ENCODE peak calls at places on chromosomes 13 and 19, in six cellular contexts. One of them, this sample, is unnamed. For H3K27me3, the result is how much of the 10 kb centered on the place peaks cover.

GRCh38 chr13:51346397-51346796 is 6.9 kb downstream of the SERPINE3 start:
- DNase-seq in heart right ventricle: no peak
- DNase-seq in K562: no peak
- DNase-seq in brain microvascular endothelial cell: no peak
- DNase-seq in left ventricle myocardium inferior: no peak
- DNase-seq in ascending aorta: no peak
- DNase-seq in this sample: no peak

GRCh38 chr19:23116802-23117571 is at the start of gene ZNF730:
- DNase-seq in heart right ventricle: peak
- DNase-seq in K562: peak
- DNase-seq in brain microvascular endothelial cell: peak
- DNase-seq in left ventricle myocardium inferior: peak
- DNase-seq in ascending aorta: no peak
- DNase-seq in this sample: peak

GRCh38 chr13:20400774-20401173 is 124.9 kb downstream of the CRYL1 start:
- DNase-seq in heart right ventricle: no peak
- DNase-seq in K562: no peak
- DNase-seq in brain microvascular endothelial cell: no peak
- DNase-seq in left ventricle myocardium inferior: no peak
- DNase-seq in ascending aorta: no peak
- DNase-seq in this sample: peak

GRCh38 chr13:44927953-44928352 is 61.3 kb downstream of the NUFIP1 start:
- DNase-seq in heart right ventricle: no peak
- DNase-seq in K562: no peak
- DNase-seq in brain microvascular endothelial cell: no peak
- DNase-seq in left ventricle myocardium inferior: no peak
- DNase-seq in ascending aorta: no peak
- DNase-seq in this sample: no peak

GRCh38 chr19:52664461-52664860 is 26.3 kb upstream of the ZNF83 start:
- DNase-seq in heart right ventricle: no peak
- DNase-seq in K562: peak
- DNase-seq in brain microvascular endothelial cell: no peak
- DNase-seq in left ventricle myocardium inferior: no peak
- DNase-seq in ascending aorta: no peak
- DNase-seq in this sample: no peak

GRCh38 chr13:42812311-42812710 is 30.9 kb downstream of the FAM216B start:
- DNase-seq in heart right ventricle: no peak
- DNase-seq in K562: no peak
- DNase-seq in brain microvascular endothelial cell: peak
- DNase-seq in left ventricle myocardium inferior: no peak
- DNase-seq in ascending aorta: no peak
- DNase-seq in this sample: no peak

GRCh38 chr19:4754248-4754647 is 30.6 kb upstream of the DPP9 start:
- DNase-seq in heart right ventricle: no peak
- DNase-seq in K562: no peak
- DNase-seq in brain microvascular endothelial cell: no peak
- DNase-seq in left ventricle myocardium inferior: no peak
- DNase-seq in ascending aorta: no peak
- DNase-seq in this sample: peak

GRCh38 chr13:39870197-39870746 is 214.8 kb downstream of the COG6 start:
- DNase-seq in heart right ventricle: no peak
- DNase-seq in K562: no peak
- DNase-seq in brain microvascular endothelial cell: no peak
- DNase-seq in left ventricle myocardium inferior: no peak
- DNase-seq in ascending aorta: no peak
- DNase-seq in this sample: no peak

GRCh38 chr19:4130635-4131438 is 6.9 kb upstream of the MAP2K2 start:
- DNase-seq in heart right ventricle: no peak
- DNase-seq in K562: peak
- DNase-seq in brain microvascular endothelial cell: peak
- DNase-seq in left ventricle myocardium inferior: no peak
- DNase-seq in ascending aorta: no peak
- DNase-seq in this sample: peak

GRCh38 chr19:2385053-2385721 is 25.1 kb downstream of the TMPRSS9 start:
- DNase-seq in heart right ventricle: no peak
- DNase-seq in K562: peak
- DNase-seq in brain microvascular endothelial cell: peak
- DNase-seq in left ventricle myocardium inferior: no peak
- DNase-seq in ascending aorta: no peak
- DNase-seq in this sample: peak

GRCh38 chr19:35240322-35240721 is 8.5 kb upstream of the LSR start:
- DNase-seq in heart right ventricle: no peak
- DNase-seq in K562: no peak
- DNase-seq in brain microvascular endothelial cell: no peak
- DNase-seq in left ventricle myocardium inferior: no peak
- DNase-seq in ascending aorta: no peak
- DNase-seq in this sample: no peak

GRCh38 chr19:48064509-48064908 is 20.6 kb upstream of the CABP5 start:
- DNase-seq in heart right ventricle: no peak
- DNase-seq in K562: no peak
- DNase-seq in brain microvascular endothelial cell: peak
- DNase-seq in left ventricle myocardium inferior: no peak
- DNase-seq in ascending aorta: no peak
- DNase-seq in this sample: no peak

GRCh38 chr19:28523619-28524018 is 689.3 kb downstream of the UQCRFS1 start:
- DNase-seq in heart right ventricle: no peak
- DNase-seq in K562: no peak
- DNase-seq in brain microvascular endothelial cell: no peak
- DNase-seq in left ventricle myocardium inferior: no peak
- DNase-seq in ascending aorta: no peak
- DNase-seq in this sample: no peak

GRCh38 chr19:3604987-3605343 is 1.7 kb downstream of the TBXA2R start:
- DNase-seq in heart right ventricle: no peak
- DNase-seq in K562: no peak
- DNase-seq in brain microvascular endothelial cell: no peak
- DNase-seq in left ventricle myocardium inferior: no peak
- DNase-seq in ascending aorta: no peak
- DNase-seq in this sample: no peak

GRCh38 chr13:33644607-33645543 is 173.1 kb upstream of the RFC3 start:
- DNase-seq in heart right ventricle: no peak
- DNase-seq in K562: no peak
- DNase-seq in brain microvascular endothelial cell: no peak
- DNase-seq in left ventricle myocardium inferior: no peak
- DNase-seq in ascending aorta: no peak
- DNase-seq in this sample: peak

GRCh38 chr13:83880275-83881027 is 1.8 kb downstream of the SLITRK1 start:
- DNase-seq in heart right ventricle: no peak
- DNase-seq in K562: no peak
- DNase-seq in brain microvascular endothelial cell: no peak
- DNase-seq in left ventricle myocardium inferior: no peak
- DNase-seq in ascending aorta: no peak
- DNase-seq in this sample: no peak
- H3K27me3 ChIP-seq in heart right ventricle: half or more
- H3K27me3 ChIP-seq in K562: under half
- H3K27me3 ChIP-seq in brain microvascular endothelial cell: under half
- H3K27me3 ChIP-seq in left ventricle myocardium inferior: half or more
- H3K27me3 ChIP-seq in ascending aorta: under half
- H3K27me3 ChIP-seq in this sample: under half

GRCh38 chr13:113497217-113497616 is 6.7 kb upstream of the DCUN1D2 start:
- DNase-seq in heart right ventricle: no peak
- DNase-seq in K562: no peak
- DNase-seq in brain microvascular endothelial cell: no peak
- DNase-seq in left ventricle myocardium inferior: no peak
- DNase-seq in ascending aorta: no peak
- DNase-seq in this sample: no peak

GRCh38 chr13:113493315-113493951 is 2.9 kb upstream of the DCUN1D2 start:
- DNase-seq in heart right ventricle: no peak
- DNase-seq in K562: peak
- DNase-seq in brain microvascular endothelial cell: peak
- DNase-seq in left ventricle myocardium inferior: no peak
- DNase-seq in ascending aorta: no peak
- DNase-seq in this sample: peak

GRCh38 chr13:113491418-113491883 is 940 bp upstream of the DCUN1D2 start:
- DNase-seq in heart right ventricle: peak
- DNase-seq in K562: peak
- DNase-seq in brain microvascular endothelial cell: no peak
- DNase-seq in left ventricle myocardium inferior: peak
- DNase-seq in ascending aorta: no peak
- DNase-seq in this sample: no peak

GRCh38 chr13:113491982-113492381 is 1.5 kb upstream of the DCUN1D2 start:
- DNase-seq in heart right ventricle: no peak
- DNase-seq in K562: peak
- DNase-seq in brain microvascular endothelial cell: no peak
- DNase-seq in left ventricle myocardium inferior: no peak
- DNase-seq in ascending aorta: no peak
- DNase-seq in this sample: no peak

DNA sequence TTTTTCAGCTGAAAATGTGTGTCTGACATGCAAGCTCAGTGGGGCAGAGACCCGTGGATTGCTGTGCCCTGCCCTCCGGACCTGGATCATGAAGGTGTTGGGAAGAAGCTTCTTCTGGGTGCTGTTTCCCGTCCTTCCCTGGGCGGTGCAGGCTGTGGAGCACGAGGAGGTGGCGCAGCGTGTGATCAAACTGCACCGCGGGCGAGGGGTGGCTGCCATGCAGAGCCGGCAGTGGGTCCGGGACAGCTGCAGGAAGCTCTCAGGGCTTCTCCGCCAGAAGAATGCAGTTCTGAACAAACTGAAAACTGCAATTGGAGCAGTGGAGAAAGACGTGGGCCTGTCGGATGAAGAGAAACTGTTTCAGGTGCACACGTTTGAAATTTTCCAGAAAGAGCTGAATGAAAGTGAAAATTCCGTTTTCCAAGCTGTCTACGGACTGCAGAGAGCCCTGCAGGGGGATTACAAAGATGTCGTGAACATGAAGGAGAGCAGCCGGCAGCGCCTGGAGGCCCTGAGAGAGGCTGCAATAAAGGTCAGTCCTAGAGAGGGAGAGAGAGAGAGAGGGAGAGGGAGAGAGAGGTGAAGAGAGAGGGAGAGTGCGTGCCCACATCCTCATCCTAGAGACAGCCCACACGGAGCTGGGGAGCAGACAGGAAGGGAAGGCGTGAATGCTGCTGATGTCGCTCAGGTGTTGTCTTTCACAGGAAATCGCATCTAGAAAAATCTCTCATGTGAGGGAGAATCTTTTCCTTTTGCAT is 5.2 kb upstream of the DCUN1D2 start:
- DNase-seq in heart right ventricle: no peak
- DNase-seq in K562: no peak
- DNase-seq in brain microvascular endothelial cell: no peak
- DNase-seq in left ventricle myocardium inferior: no peak
- DNase-seq in ascending aorta: no peak
- DNase-seq in this sample: no peak
- TF ChIP-seq CTCF in heart right ventricle: no peak
- TF ChIP-seq CTCF in K562: no peak
- TF ChIP-seq CTCF in brain microvascular endothelial cell: peak
- TF ChIP-seq CTCF in left ventricle myocardium inferior: no peak
- TF ChIP-seq CTCF in ascending aorta: no peak
- TF ChIP-seq CTCF in this sample: no peak

GRCh38 chr13:67152123-67152522 is 78.0 kb downstream of the PCDH9 start:
- DNase-seq in heart right ventricle: no peak
- DNase-seq in K562: no peak
- DNase-seq in brain microvascular endothelial cell: no peak
- DNase-seq in left ventricle myocardium inferior: no peak
- DNase-seq in ascending aorta: no peak
- DNase-seq in this sample: no peak

GRCh38 chr13:67155898-67156717 is 74.0 kb downstream of the PCDH9 start:
- DNase-seq in heart right ventricle: no peak
- DNase-seq in K562: peak
- DNase-seq in brain microvascular endothelial cell: no peak
- DNase-seq in left ventricle myocardium inferior: no peak
- DNase-seq in ascending aorta: no peak
- DNase-seq in this sample: no peak

GRCh38 chr13:67158903-67159302 is 71.2 kb downstream of the PCDH9 start:
- DNase-seq in heart right ventricle: no peak
- DNase-seq in K562: no peak
- DNase-seq in brain microvascular endothelial cell: no peak
- DNase-seq in left ventricle myocardium inferior: no peak
- DNase-seq in ascending aorta: no peak
- DNase-seq in this sample: no peak

DNA sequence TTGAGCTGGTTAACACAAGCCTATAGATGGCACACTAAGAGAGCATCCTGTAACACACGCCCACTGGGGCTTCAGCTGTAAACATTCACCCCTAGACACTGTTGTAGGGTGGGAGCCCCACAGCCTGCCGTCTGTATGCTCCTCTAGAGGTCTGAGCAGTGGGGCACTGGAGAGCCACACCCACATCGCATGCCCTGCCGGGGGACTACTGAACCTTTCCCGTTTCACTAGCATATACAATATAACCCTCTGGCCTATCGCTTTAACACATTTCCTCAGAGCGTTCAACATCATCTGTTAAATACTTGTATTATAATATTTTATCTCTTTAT is 73.5 kb downstream of the PCDH9 start:
- DNase-seq in heart right ventricle: no peak
- DNase-seq in K562: no peak
- DNase-seq in brain microvascular endothelial cell: no peak
- DNase-seq in left ventricle myocardium inferior: no peak
- DNase-seq in ascending aorta: no peak
- DNase-seq in this sample: no peak
- H3K4me3 ChIP-seq in heart right ventricle: no peak
- H3K4me3 ChIP-seq in K562: peak
- H3K4me3 ChIP-seq in brain microvascular endothelial cell: no peak
- H3K4me3 ChIP-seq in left ventricle myocardium inferior: no peak
- H3K4me3 ChIP-seq in ascending aorta: no peak
- H3K4me3 ChIP-seq in this sample: no peak

GRCh38 chr19:13256918-13257317 is 106.7 kb downstream of the IER2 start:
- DNase-seq in heart right ventricle: no peak
- DNase-seq in K562: no peak
- DNase-seq in brain microvascular endothelial cell: no peak
- DNase-seq in left ventricle myocardium inferior: no peak
- DNase-seq in ascending aorta: no peak
- DNase-seq in this sample: no peak

GRCh38 chr19:13255719-13256059 is 105.5 kb downstream of the IER2 start:
- DNase-seq in heart right ventricle: no peak
- DNase-seq in K562: no peak
- DNase-seq in brain microvascular endothelial cell: no peak
- DNase-seq in left ventricle myocardium inferior: no peak
- DNase-seq in ascending aorta: no peak
- DNase-seq in this sample: no peak

GRCh38 chr19:13252569-13253335 is 102.5 kb downstream of the IER2 start:
- DNase-seq in heart right ventricle: no peak
- DNase-seq in K562: no peak
- DNase-seq in brain microvascular endothelial cell: no peak
- DNase-seq in left ventricle myocardium inferior: no peak
- DNase-seq in ascending aorta: no peak
- DNase-seq in this sample: no peak

GRCh38 chr19:13260883-13261653 is 110.9 kb downstream of the IER2 start:
- DNase-seq in heart right ventricle: no peak
- DNase-seq in K562: peak
- DNase-seq in brain microvascular endothelial cell: peak
- DNase-seq in left ventricle myocardium inferior: no peak
- DNase-seq in ascending aorta: no peak
- DNase-seq in this sample: peak

DNA sequence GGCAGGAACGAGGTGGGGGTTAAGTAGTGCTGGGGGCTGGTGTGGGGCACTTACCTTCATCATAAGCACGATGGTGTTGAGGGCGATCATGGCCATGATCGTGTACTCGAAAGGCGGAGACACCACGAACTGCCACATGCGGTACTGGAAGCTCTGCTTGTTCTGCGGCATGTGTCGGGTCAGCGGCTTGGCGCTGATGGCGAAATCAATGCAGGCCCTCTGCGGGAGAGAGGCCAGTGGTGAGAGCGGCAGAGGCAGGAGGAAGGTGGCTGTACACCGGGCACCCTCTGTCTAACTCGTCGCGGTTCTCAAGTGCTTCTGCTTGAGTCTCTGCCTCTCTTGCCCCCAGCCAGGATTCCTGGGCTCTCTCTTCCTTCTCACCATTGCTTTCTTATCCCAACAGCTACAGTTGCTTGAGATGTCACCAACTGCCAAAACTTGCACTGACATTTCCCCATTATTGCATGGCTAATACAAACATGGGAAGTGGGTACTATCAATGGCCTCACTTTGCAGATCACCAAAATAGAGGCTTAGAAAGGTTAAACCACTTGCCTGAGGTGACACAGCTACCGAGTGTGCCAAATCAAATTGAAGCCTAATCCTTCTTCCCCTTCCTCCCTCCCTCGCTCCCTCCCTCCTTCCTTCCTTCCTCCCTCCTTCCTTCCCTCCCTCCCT is 105.0 kb downstream of the IER2 start:
- DNase-seq in heart right ventricle: no peak
- DNase-seq in K562: no peak
- DNase-seq in brain microvascular endothelial cell: no peak
- DNase-seq in left ventricle myocardium inferior: no peak
- DNase-seq in ascending aorta: no peak
- DNase-seq in this sample: no peak
- H3K27me3 ChIP-seq in heart right ventricle: under half
- H3K27me3 ChIP-seq in K562: under half
- H3K27me3 ChIP-seq in brain microvascular endothelial cell: under half
- H3K27me3 ChIP-seq in left ventricle myocardium inferior: under half
- H3K27me3 ChIP-seq in ascending aorta: under half
- H3K27me3 ChIP-seq in this sample: under half

This sample was measured in bronchial epithelial cell.